ENCODE peak calls at places on chromosomes 13 and 19, in four cellular contexts. L, F, V and C are unnamed samples.

GRCh38 chr19:37519890-37520289 is 13.2 kb downstream of the ZNF793 start:
- DNase-seq in L (peak; percentile 20), F (peak; percentile 20), V (no peak), C (no peak)

GRCh38 chr19:50861025-50861424 is 6.3 kb downstream of the KLK3 start:
- DNase-seq in L (no peak), F (no peak), V (no peak), C (no peak)

GRCh38 chr13:21234537-21234936 is 58.1 kb downstream of the MRPL57 start:
- DNase-seq in L (no peak), F (peak; percentile 18), V (no peak), C (no peak)

GRCh38 chr13:42970824-42971669 is 21.0 kb downstream of the EPSTI1 start:
- DNase-seq in L (peak; percentile 64), F (peak; percentile 44), V (peak; percentile 58), C (no peak)

GRCh38 chr13:77784531-77784930 is 87.0 kb downstream of the SLAIN1 start:
- DNase-seq in L (no peak), F (no peak), V (no peak), C (no peak)

GRCh38 chr19:7366701-7367420 is 18.1 kb downstream of the ARHGEF18 start:
- DNase-seq in L (peak; percentile 54), F (no peak), V (no peak), C (no peak)

GRCh38 chr13:82758056-82758455 is 1124.2 kb downstream of the SLITRK1 start:
- DNase-seq in L (peak; percentile 14), F (peak; percentile 26), V (peak; percentile 13), C (no peak)

GRCh38 chr19:23116802-23117571 is at the start of gene ZNF730:
- DNase-seq in L (peak; percentile 89), F (peak; percentile 95), V (peak; percentile 88), C (peak; percentile 59)

GRCh38 chr19:17379221-17379631 is 2.1 kb upstream of the PLVAP start:
- DNase-seq in L (no peak), F (no peak), V (peak; percentile 49), C (no peak)

GRCh38 chr13:20416223-20416622 is 109.4 kb downstream of the CRYL1 start:
- DNase-seq in L (no peak), F (no peak), V (no peak), C (no peak)

GRCh38 chr19:56309511-56310185 is 5.0 kb downstream of the ZSCAN5A start:
- DNase-seq in L (peak; percentile 36), F (peak; percentile 69), V (peak; percentile 62), C (no peak)

GRCh38 chr19:44745386-44745831 is 3.1 kb upstream of the BCL3 start:
- DNase-seq in L (no peak), F (peak; percentile 81), V (no peak), C (no peak)

GRCh38 chr13:110637747-110638146 is 22.4 kb downstream of the NAXD start:
- DNase-seq in L (no peak), F (no peak), V (no peak), C (no peak)

GRCh38 chr19:12834976-12835757 is 788 bp upstream of the RTBDN start:
- DNase-seq in L (no peak), F (peak; percentile 51), V (peak; percentile 40), C (no peak)

GRCh38 chr13:46389985-46390384 is 2.9 kb upstream of the RUBCNL start:
- DNase-seq in L (no peak), F (no peak), V (no peak), C (no peak)

GRCh38 chr13:27599845-27600553 is 20.3 kb downstream of the LNX2 start:
- DNase-seq in L (peak; percentile 76), F (peak; percentile 23), V (peak; percentile 47), C (peak; percentile 51)

GRCh38 chr19:21699197-21699596 is 68.2 kb downstream of the ZNF100 start:
- DNase-seq in L (no peak), F (no peak), V (no peak), C (no peak)

GRCh38 chr19:12938536-12939291 is at the start of gene CALR:
- DNase-seq in L (no peak), F (peak; percentile 65), V (no peak), C (no peak)

GRCh38 chr13:27971236-27971645 is 2.1 kb upstream of the CDX2 start:
- DNase-seq in L (no peak), F (peak; percentile 57), V (no peak), C (no peak)

GRCh38 chr13:91346848-91347211 is 657 bp upstream of the MIR17HG start:
- DNase-seq in L (no peak), F (peak; percentile 27), V (peak; percentile 45), C (no peak)

GRCh38 chr13:33692531-33692930 is 125.4 kb upstream of the RFC3 start:
- DNase-seq in L (no peak), F (no peak), V (no peak), C (no peak)

GRCh38 chr13:110716235-110716505 is 2.7 kb downstream of the ING1 start:
- DNase-seq in L (peak; percentile 6), F (peak; percentile 64), V (peak; percentile 59), C (no peak)

GRCh38 chr19:14550201-14550754 is 20.9 kb downstream of the TECR start:
- DNase-seq in L (no peak), F (peak; percentile 46), V (no peak), C (no peak)

GRCh38 chr13:90534617-90535340 is 812.7 kb upstream of the MIR17HG start:
- DNase-seq in L (no peak), F (no peak), V (no peak), C (no peak)

GRCh38 chr13:114116734-114117133 is 15.7 kb downstream of the RASA3 start:
- DNase-seq in L (no peak), F (no peak), V (no peak), C (no peak)

GRCh38 chr13:114118763-114119123 is 13.7 kb downstream of the RASA3 start:
- DNase-seq in L (peak; percentile 64), F (peak; percentile 70), V (no peak), C (no peak)

GRCh38 chr13:114120486-114121430 is 11.7 kb downstream of the RASA3 start:
- DNase-seq in L (no peak), F (no peak), V (no peak), C (no peak)

GRCh38 chr13:114118086-114118762 is 14.2 kb downstream of the RASA3 start:
- DNase-seq in L (peak; percentile 29), F (no peak), V (no peak), C (no peak)

DNA sequence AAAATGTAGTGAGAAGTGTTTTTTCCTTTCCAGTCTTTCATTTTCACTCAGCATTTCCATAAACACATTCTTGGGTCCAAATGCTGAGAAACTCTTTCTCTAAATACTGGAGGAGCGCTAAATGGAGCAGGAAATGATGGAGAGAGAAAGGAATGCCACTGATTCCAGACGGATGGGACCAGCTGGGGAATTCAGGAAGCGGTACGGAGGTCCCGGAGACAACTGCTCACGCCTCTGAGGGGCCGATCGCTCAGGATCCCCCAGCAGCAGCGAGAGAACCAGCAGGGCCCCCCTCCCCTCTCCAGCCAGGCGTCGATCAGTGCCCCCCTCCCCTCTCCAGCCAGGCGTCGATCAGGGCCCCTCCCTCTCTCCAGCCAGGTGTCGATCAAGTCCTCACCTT is 13.2 kb downstream of the RASA3 start:
- DNase-seq in L (peak; percentile 86), F (peak; percentile 80), V (peak; percentile 44), C (peak; percentile 65)
- H3K4me3 ChIP-seq in L (peak overlapping the region; percentile 9), F (no peak overlapping the region), V (no peak overlapping the region), C (peak overlapping the region; percentile 11)

DNA sequence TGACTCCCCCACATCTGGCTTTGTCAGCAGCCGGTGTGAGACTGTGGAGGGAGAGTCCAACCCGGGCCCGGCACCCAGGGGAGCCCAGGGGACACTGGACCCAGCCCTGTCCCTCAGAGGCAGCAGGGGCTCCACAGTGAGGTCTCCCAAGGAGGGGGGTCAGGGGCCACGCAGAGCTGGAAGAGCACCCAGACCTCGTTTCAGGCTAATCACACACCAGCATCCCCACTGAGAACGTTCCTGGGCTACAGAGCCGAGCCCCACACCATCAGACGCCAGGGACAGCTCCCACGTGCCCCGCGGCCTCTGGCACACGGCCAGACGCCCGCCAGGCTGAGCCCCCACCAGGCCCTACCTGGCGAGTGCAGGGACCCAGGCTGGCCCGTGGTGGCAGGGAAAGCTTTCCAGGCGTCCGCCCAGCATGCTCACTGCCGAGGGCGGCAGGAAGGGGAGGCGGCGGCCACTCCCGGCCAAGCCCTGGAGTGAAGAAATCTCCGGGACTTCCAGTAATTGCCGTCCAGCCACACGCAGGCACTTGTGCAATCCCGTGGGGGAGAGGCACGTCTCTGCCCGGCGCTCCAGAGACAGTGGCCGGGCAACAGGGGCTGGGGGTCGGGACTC is 19.2 kb downstream of the SBNO2 start:
- DNase-seq in L (peak; percentile 65), F (peak; percentile 86), V (no peak), C (peak; percentile 53)
- H3K4me3 ChIP-seq in L (no peak overlapping the region), F (no peak overlapping the region), V (no peak overlapping the region), C (peak overlapping the region; percentile 29)

DNA sequence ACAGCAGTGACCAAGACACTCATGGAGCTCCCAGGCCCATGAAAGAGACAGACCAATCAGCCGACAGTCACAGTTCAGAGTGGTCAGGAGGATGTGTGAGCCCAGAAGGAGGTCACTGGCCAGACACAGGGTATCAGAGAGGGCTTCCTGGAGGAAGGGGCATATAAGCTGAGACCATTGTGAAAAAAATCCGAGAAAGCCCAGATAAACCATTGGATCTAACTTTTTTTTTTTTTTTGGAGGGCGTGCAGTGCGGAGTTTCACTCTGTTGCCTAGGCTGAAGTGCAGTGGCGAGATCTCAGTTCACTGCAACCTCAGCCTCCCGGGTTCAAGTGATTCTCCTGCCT is 4.2 kb downstream of the ITPKC start:
- DNase-seq in L (no peak), F (no peak), V (no peak), C (no peak)
- H3K4me3 ChIP-seq in L (no peak overlapping the region), F (peak overlapping the region; percentile 84), V (no peak overlapping the region), C (peak overlapping the region; percentile 88)

DNA sequence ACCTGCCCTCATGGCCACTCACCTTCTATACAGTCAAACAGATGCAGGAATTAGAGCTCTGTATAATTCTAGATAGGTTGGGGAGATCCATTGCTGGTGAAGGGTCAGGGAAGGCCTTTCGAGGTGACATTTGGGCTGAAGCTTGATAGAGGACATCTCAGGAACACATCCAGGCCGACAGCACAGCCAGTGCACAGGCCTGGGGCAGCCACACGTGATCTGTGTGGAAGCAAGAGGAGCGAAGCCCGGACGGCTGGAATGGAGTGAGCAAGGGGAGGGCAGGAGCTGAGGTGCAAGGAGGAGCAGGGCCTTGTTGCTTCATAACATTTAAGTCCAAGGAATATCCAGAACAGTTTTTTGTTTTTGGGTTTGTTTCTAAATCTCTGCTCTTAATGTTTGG is 4.5 kb upstream of the OVOL3 start:
- DNase-seq in L (no peak), F (no peak), V (no peak), C (no peak)
- H3K4me3 ChIP-seq in L (no peak overlapping the region), F (no peak overlapping the region), V (no peak overlapping the region), C (no peak overlapping the region)

DNA sequence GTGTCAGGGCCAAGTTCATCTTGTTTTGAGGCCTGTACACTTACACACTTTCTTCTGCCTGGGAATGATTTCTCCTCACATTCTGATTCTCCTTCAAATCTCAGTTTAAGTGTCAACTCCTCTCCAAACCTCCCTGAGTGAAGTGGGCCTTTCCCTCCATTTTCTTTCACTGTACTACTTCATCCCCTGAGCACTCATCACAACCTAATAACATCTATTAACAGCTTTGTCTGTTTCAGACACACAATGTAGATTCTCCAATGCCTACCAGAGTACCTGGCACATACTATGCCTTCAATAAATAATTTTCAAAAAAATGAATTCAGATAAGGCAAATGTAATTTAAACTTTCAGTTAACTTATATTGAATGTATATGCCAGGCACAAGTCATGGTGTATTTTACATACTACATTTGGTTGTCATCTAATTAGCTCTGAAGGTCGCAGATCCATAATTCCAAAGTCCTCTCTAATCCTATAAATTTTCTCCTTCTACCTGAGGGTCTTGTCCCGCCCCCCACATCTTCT is 357 bp upstream of the COG6 start:
- DNase-seq in L (no peak), F (no peak), V (no peak), C (no peak)
- H3K4me3 ChIP-seq in L (peak overlapping the region; percentile 95), F (peak overlapping the region; percentile 76), V (peak overlapping the region; percentile 93), C (peak overlapping the region; percentile 69)

GRCh38 chr13:48319458-48320395 is 16.2 kb downstream of the RB1 start:
- DNase-seq in L (no peak), F (no peak), V (no peak), C (no peak)
- H3K4me3 ChIP-seq in L (no peak overlapping the region), F (no peak overlapping the region), V (no peak overlapping the region), C (no peak overlapping the region)

GRCh38 chr19:4640247-4641000 is 1.1 kb downstream of the TNFAIP8L1 start:
- DNase-seq in L (no peak), F (peak; percentile 44), V (no peak), C (no peak)
- H3K4me3 ChIP-seq in L (peak overlapping the region; percentile 85), F (peak overlapping the region; percentile 72), V (peak overlapping the region; percentile 61), C (peak overlapping the region; percentile 79)